ENCODE peak calls at places on chromosomes 2 and 18, in four cellular contexts. O is CD4-positive, alpha-beta T cell; H is left cardiac atrium; Z is activated CD4-positive, CD25-positive, alpha-beta regulatory T cell treated with anti-CD3 and anti-CD28 coated beads, Interleukin-2, amount 50 U/mL, for 72 hours. P is an unnamed sample.

GRCh38 chr2:224579411-224579810 is 5.8 kb downstream of the CUL3 start:
- DNase-seq in O (no peak), H (no peak), Z (no peak), P (no peak)

GRCh38 chr18:54090856-54091255 is 133.6 kb downstream of the MBD2 start:
- DNase-seq in O (no peak), H (no peak), Z (no peak), P (no peak)

GRCh38 chr2:128269358-128270305 is 49.0 kb downstream of the HS6ST1 start:
- DNase-seq in O (no peak), H (peak), Z (no peak), P (peak)

GRCh38 chr2:8146329-8147048 is 535.4 kb upstream of the ID2 start:
- DNase-seq in O (no peak), H (peak), Z (no peak), P (peak)

GRCh38 chr2:25127631-25128030 is 40.7 kb downstream of the POMC start:
- DNase-seq in O (no peak), H (no peak), Z (no peak), P (no peak)

GRCh38 chr2:233331536-233331935 is 22.8 kb upstream of the DGKD start:
- DNase-seq in O (peak), H (peak), Z (peak), P (peak)

GRCh38 chr2:222982010-222982908 is 69.7 kb upstream of the KCNE4 start:
- DNase-seq in O (no peak), H (peak), Z (no peak), P (peak)

GRCh38 chr2:46277470-46278190 is 19.6 kb upstream of the EPAS1 start:
- DNase-seq in O (no peak), H (peak), Z (no peak), P (peak)

GRCh38 chr2:25473758-25474335 is 132.1 kb upstream of the DNMT3A start:
- DNase-seq in O (no peak), H (peak), Z (no peak), P (peak)

GRCh38 chr2:113887393-113887792 is 2.5 kb upstream of the ACTR3 start:
- DNase-seq in O (no peak), H (no peak), Z (no peak), P (no peak)

GRCh38 chr2:45634223-45634622 is 17.3 kb upstream of the PRKCE start:
- DNase-seq in O (no peak), H (no peak), Z (no peak), P (no peak)

GRCh38 chr2:48341556-48342133 is 188.3 kb upstream of the STON1 start:
- DNase-seq in O (no peak), H (no peak), Z (no peak), P (no peak)

GRCh38 chr2:188976545-188977268 is 2.5 kb downstream of the COL3A1 start:
- DNase-seq in O (no peak), H (no peak), Z (no peak), P (no peak)